ENCODE peak calls at places on chromosomes 11 and 22, in nine cellular contexts. One of them, this sample, is unnamed.

GRCh38 chr11:95569207-95569606 is 220.4 kb downstream of the FAM76B start:
- DNase-seq in iris pigment epithelial cell: no peak
- DNase-seq in hepatic stellate cell: no peak
- DNase-seq in GM23248: no peak
- DNase-seq in SHP77: no peak
- DNase-seq in astrocyte of the spinal cord: no peak
- DNase-seq in fibroblast of lung: no peak
- DNase-seq in AG08395: no peak
- DNase-seq in Caco-2: no peak
- DNase-seq in this sample: no peak

GRCh38 chr11:15757299-15757698 is 599.0 kb downstream of the SOX6 start:
- DNase-seq in iris pigment epithelial cell: no peak
- DNase-seq in hepatic stellate cell: no peak
- DNase-seq in GM23248: no peak
- DNase-seq in SHP77: no peak
- DNase-seq in astrocyte of the spinal cord: no peak
- DNase-seq in fibroblast of lung: no peak
- DNase-seq in AG08395: no peak
- DNase-seq in Caco-2: no peak
- DNase-seq in this sample: no peak

GRCh38 chr11:121670792-121671275 is 218.1 kb upstream of the SORL1-AS1 start:
- DNase-seq in iris pigment epithelial cell: no peak
- DNase-seq in hepatic stellate cell: no peak
- DNase-seq in GM23248: peak; percentile 16
- DNase-seq in SHP77: no peak
- DNase-seq in astrocyte of the spinal cord: peak; percentile 39
- DNase-seq in fibroblast of lung: peak; percentile 73
- DNase-seq in AG08395: no peak
- DNase-seq in Caco-2: no peak
- DNase-seq in this sample: no peak

GRCh38 chr11:23540101-23540561 is 679.9 kb upstream of the CCDC179 start:
- DNase-seq in iris pigment epithelial cell: peak; percentile 52
- DNase-seq in hepatic stellate cell: peak; percentile 26
- DNase-seq in GM23248: peak; percentile 63
- DNase-seq in SHP77: no peak
- DNase-seq in astrocyte of the spinal cord: peak; percentile 46
- DNase-seq in fibroblast of lung: peak; percentile 77
- DNase-seq in AG08395: peak; percentile 56
- DNase-seq in Caco-2: peak; percentile 27
- DNase-seq in this sample: peak; percentile 1

GRCh38 chr11:30984442-30984816 is 385.1 kb downstream of the DCDC1 start:
- DNase-seq in iris pigment epithelial cell: peak; percentile 49
- DNase-seq in hepatic stellate cell: no peak
- DNase-seq in GM23248: peak; percentile 66
- DNase-seq in SHP77: no peak
- DNase-seq in astrocyte of the spinal cord: peak; percentile 28
- DNase-seq in fibroblast of lung: peak; percentile 70
- DNase-seq in AG08395: peak; percentile 58
- DNase-seq in Caco-2: no peak
- DNase-seq in this sample: no peak

GRCh38 chr11:43268161-43268560 is 43.6 kb upstream of the API5 start:
- DNase-seq in iris pigment epithelial cell: no peak
- DNase-seq in hepatic stellate cell: no peak
- DNase-seq in GM23248: no peak
- DNase-seq in SHP77: no peak
- DNase-seq in astrocyte of the spinal cord: no peak
- DNase-seq in fibroblast of lung: no peak
- DNase-seq in AG08395: no peak
- DNase-seq in Caco-2: no peak
- DNase-seq in this sample: no peak

GRCh38 chr11:100640646-100641045 is 46.4 kb upstream of the ARHGAP42 start:
- DNase-seq in iris pigment epithelial cell: peak; percentile 49
- DNase-seq in hepatic stellate cell: no peak
- DNase-seq in GM23248: no peak
- DNase-seq in SHP77: peak; percentile 12
- DNase-seq in astrocyte of the spinal cord: no peak
- DNase-seq in fibroblast of lung: no peak
- DNase-seq in AG08395: no peak
- DNase-seq in Caco-2: no peak
- DNase-seq in this sample: no peak

GRCh38 chr22:19859861-19860510 is 5.3 kb upstream of the GNB1L start:
- DNase-seq in iris pigment epithelial cell: no peak
- DNase-seq in hepatic stellate cell: no peak
- DNase-seq in GM23248: no peak
- DNase-seq in SHP77: no peak
- DNase-seq in astrocyte of the spinal cord: no peak
- DNase-seq in fibroblast of lung: no peak
- DNase-seq in AG08395: no peak
- DNase-seq in Caco-2: no peak
- DNase-seq in this sample: no peak

GRCh38 chr11:89405629-89406028 is 85.5 kb downstream of the NOX4 start:
- DNase-seq in iris pigment epithelial cell: peak; percentile 17
- DNase-seq in hepatic stellate cell: no peak
- DNase-seq in GM23248: peak; percentile 38
- DNase-seq in SHP77: peak; percentile 0
- DNase-seq in astrocyte of the spinal cord: peak; percentile 9
- DNase-seq in fibroblast of lung: no peak
- DNase-seq in AG08395: peak; percentile 1
- DNase-seq in Caco-2: no peak
- DNase-seq in this sample: no peak

GRCh38 chr11:45974806-45975205 is 52.4 kb downstream of the LARGE2 start:
- DNase-seq in iris pigment epithelial cell: no peak
- DNase-seq in hepatic stellate cell: no peak
- DNase-seq in GM23248: peak; percentile 76
- DNase-seq in SHP77: no peak
- DNase-seq in astrocyte of the spinal cord: no peak
- DNase-seq in fibroblast of lung: no peak
- DNase-seq in AG08395: peak; percentile 25
- DNase-seq in Caco-2: no peak
- DNase-seq in this sample: no peak

GRCh38 chr11:84398017-84398626 is 1112.0 kb upstream of the CCDC90B start:
- DNase-seq in iris pigment epithelial cell: peak; percentile 39
- DNase-seq in hepatic stellate cell: no peak
- DNase-seq in GM23248: peak; percentile 58
- DNase-seq in SHP77: peak; percentile 30
- DNase-seq in astrocyte of the spinal cord: peak; percentile 24
- DNase-seq in fibroblast of lung: peak; percentile 16
- DNase-seq in AG08395: peak; percentile 6
- DNase-seq in Caco-2: peak; percentile 47
- DNase-seq in this sample: no peak

GRCh38 chr22:39612811-39613548 is 42.4 kb downstream of the CACNA1I start:
- DNase-seq in iris pigment epithelial cell: no peak
- DNase-seq in hepatic stellate cell: no peak
- DNase-seq in GM23248: no peak
- DNase-seq in SHP77: no peak
- DNase-seq in astrocyte of the spinal cord: no peak
- DNase-seq in fibroblast of lung: no peak
- DNase-seq in AG08395: no peak
- DNase-seq in Caco-2: no peak
- DNase-seq in this sample: no peak

GRCh38 chr11:86632499-86633269 is 39.7 kb downstream of the ME3 start:
- DNase-seq in iris pigment epithelial cell: peak; percentile 96
- DNase-seq in hepatic stellate cell: peak; percentile 83
- DNase-seq in GM23248: peak; percentile 99
- DNase-seq in SHP77: no peak
- DNase-seq in astrocyte of the spinal cord: peak; percentile 97
- DNase-seq in fibroblast of lung: peak; percentile 99
- DNase-seq in AG08395: peak; percentile 95
- DNase-seq in Caco-2: peak; percentile 69
- DNase-seq in this sample: no peak

GRCh38 chr22:24432059-24432853 is 4.9 kb downstream of the ADORA2A start:
- DNase-seq in iris pigment epithelial cell: peak; percentile 29
- DNase-seq in hepatic stellate cell: peak; percentile 64
- DNase-seq in GM23248: peak; percentile 50
- DNase-seq in SHP77: peak; percentile 50
- DNase-seq in astrocyte of the spinal cord: peak; percentile 60
- DNase-seq in fibroblast of lung: peak; percentile 71
- DNase-seq in AG08395: peak; percentile 69
- DNase-seq in Caco-2: no peak
- DNase-seq in this sample: no peak

GRCh38 chr11:90874281-90874680 is 651.4 kb upstream of the CHORDC1 start:
- DNase-seq in iris pigment epithelial cell: no peak
- DNase-seq in hepatic stellate cell: no peak
- DNase-seq in GM23248: no peak
- DNase-seq in SHP77: no peak
- DNase-seq in astrocyte of the spinal cord: no peak
- DNase-seq in fibroblast of lung: no peak
- DNase-seq in AG08395: no peak
- DNase-seq in Caco-2: no peak
- DNase-seq in this sample: no peak

GRCh38 chr22:46108564-46109473 is 41.5 kb upstream of the PPARA start:
- DNase-seq in iris pigment epithelial cell: peak; percentile 32
- DNase-seq in hepatic stellate cell: no peak
- DNase-seq in GM23248: peak; percentile 78
- DNase-seq in SHP77: no peak
- DNase-seq in astrocyte of the spinal cord: no peak
- DNase-seq in fibroblast of lung: peak; percentile 71
- DNase-seq in AG08395: peak; percentile 54
- DNase-seq in Caco-2: peak; percentile 60
- DNase-seq in this sample: no peak

GRCh38 chr11:130194241-130195023 is 34.9 kb downstream of the ST14 start:
- DNase-seq in iris pigment epithelial cell: no peak
- DNase-seq in hepatic stellate cell: no peak
- DNase-seq in GM23248: no peak
- DNase-seq in SHP77: no peak
- DNase-seq in astrocyte of the spinal cord: no peak
- DNase-seq in fibroblast of lung: no peak
- DNase-seq in AG08395: no peak
- DNase-seq in Caco-2: no peak
- DNase-seq in this sample: no peak

GRCh38 chr11:82733444-82734119 is at the start of gene FAM181B:
- DNase-seq in iris pigment epithelial cell: peak; percentile 21
- DNase-seq in hepatic stellate cell: peak; percentile 19
- DNase-seq in GM23248: peak; percentile 44
- DNase-seq in SHP77: no peak
- DNase-seq in astrocyte of the spinal cord: peak; percentile 25
- DNase-seq in fibroblast of lung: peak; percentile 39
- DNase-seq in AG08395: peak; percentile 15
- DNase-seq in Caco-2: peak; percentile 61
- DNase-seq in this sample: peak; percentile 47

GRCh38 chr11:19777032-19777341 is 64.3 kb downstream of the NAV2 start:
- DNase-seq in iris pigment epithelial cell: no peak
- DNase-seq in hepatic stellate cell: peak; percentile 44
- DNase-seq in GM23248: peak; percentile 62
- DNase-seq in SHP77: no peak
- DNase-seq in astrocyte of the spinal cord: no peak
- DNase-seq in fibroblast of lung: no peak
- DNase-seq in AG08395: peak; percentile 30
- DNase-seq in Caco-2: no peak
- DNase-seq in this sample: no peak